ENCODE peak calls at places on chromosomes 11 and 22, in four cellular contexts. S is K562, E is H1, X is GM12878. Z is an unnamed sample.

GRCh38 chr11:125874556-125875124 is 12.8 kb upstream of the HYLS1 start:
- DNase-seq in S (peak), E (peak), X (no peak), Z (peak)

GRCh38 chr11:132655187-132655855 is 877.0 kb downstream of the OPCML start:
- DNase-seq in S (no peak), E (no peak), X (no peak), Z (no peak)

GRCh38 chr11:12389676-12390075 is 12.3 kb downstream of the PARVA start:
- DNase-seq in S (no peak), E (no peak), X (no peak), Z (no peak)

GRCh38 chr11:132623496-132623895 is 908.8 kb downstream of the OPCML start:
- DNase-seq in S (no peak), E (no peak), X (no peak), Z (no peak)

GRCh38 chr11:9315078-9315688 is 790 bp upstream of the TMEM41B start:
- DNase-seq in S (no peak), E (no peak), X (no peak), Z (no peak)

GRCh38 chr22:27094633-27095308 is 437.4 kb downstream of the MIAT start:
- DNase-seq in S (no peak), E (no peak), X (no peak), Z (no peak)

GRCh38 chr22:49734390-49734789 is 93.3 kb downstream of the BRD1 start:
- DNase-seq in S (no peak), E (no peak), X (no peak), Z (no peak)

GRCh38 chr22:33512961-33513360 is 407.3 kb downstream of the LARGE1 start:
- DNase-seq in S (no peak), E (no peak), X (no peak), Z (no peak)

GRCh38 chr22:48258841-48259240 is 1496.4 kb downstream of the TBC1D22A start:
- DNase-seq in S (no peak), E (no peak), X (no peak), Z (no peak)

GRCh38 chr22:17915188-17915587 is 109.2 kb downstream of the MICAL3 start:
- DNase-seq in S (no peak), E (no peak), X (no peak), Z (no peak)

GRCh38 chr11:75174781-75175370 is 24.0 kb downstream of the SLCO2B1 start:
- DNase-seq in S (no peak), E (no peak), X (no peak), Z (no peak)

GRCh38 chr11:127888396-127888795 is 699.0 kb downstream of the ETS1 start:
- DNase-seq in S (no peak), E (no peak), X (no peak), Z (no peak)

GRCh38 chr22:21866821-21867527 is 471 bp downstream of the MAPK1 start:
- DNase-seq in S (peak), E (peak), X (no peak), Z (no peak)

GRCh38 chr11:62980133-62980760 is 4.5 kb downstream of the SLC22A6 start:
- DNase-seq in S (no peak), E (no peak), X (no peak), Z (no peak)

GRCh38 chr11:11425806-11426205 is 72.8 kb upstream of the CSNK2A3 start:
- DNase-seq in S (no peak), E (no peak), X (no peak), Z (no peak)

GRCh38 chr11:110896358-110896757 is 184.1 kb upstream of the ARHGAP20 start:
- DNase-seq in S (no peak), E (no peak), X (no peak), Z (no peak)

DNA sequence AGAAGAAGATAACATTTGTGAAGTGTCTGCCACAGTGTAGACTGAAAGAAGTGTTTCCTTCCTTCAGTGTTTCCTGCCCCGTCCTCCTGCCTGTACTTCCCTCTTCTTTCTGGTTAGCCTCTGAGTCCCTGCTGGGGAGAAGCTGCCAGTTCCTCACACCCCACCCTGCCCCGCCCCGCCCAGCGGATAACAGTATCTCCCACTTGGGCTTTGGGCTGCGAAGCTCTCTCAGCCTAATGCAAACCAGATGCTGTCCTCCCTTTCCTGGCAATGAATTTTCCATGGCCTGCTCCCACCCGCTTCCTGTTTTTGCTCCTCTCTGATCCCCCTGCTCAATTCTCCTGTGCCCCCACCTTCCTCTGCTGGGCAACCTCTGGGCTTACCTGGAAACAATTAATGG is 5.2 kb upstream of the RAB3IL1 start:
- DNase-seq in S (peak), E (peak), X (no peak), Z (no peak)
- TF ChIP-seq EGR1 in S (no peak), E (no peak), X (no peak), Z (no peak)

DNA sequence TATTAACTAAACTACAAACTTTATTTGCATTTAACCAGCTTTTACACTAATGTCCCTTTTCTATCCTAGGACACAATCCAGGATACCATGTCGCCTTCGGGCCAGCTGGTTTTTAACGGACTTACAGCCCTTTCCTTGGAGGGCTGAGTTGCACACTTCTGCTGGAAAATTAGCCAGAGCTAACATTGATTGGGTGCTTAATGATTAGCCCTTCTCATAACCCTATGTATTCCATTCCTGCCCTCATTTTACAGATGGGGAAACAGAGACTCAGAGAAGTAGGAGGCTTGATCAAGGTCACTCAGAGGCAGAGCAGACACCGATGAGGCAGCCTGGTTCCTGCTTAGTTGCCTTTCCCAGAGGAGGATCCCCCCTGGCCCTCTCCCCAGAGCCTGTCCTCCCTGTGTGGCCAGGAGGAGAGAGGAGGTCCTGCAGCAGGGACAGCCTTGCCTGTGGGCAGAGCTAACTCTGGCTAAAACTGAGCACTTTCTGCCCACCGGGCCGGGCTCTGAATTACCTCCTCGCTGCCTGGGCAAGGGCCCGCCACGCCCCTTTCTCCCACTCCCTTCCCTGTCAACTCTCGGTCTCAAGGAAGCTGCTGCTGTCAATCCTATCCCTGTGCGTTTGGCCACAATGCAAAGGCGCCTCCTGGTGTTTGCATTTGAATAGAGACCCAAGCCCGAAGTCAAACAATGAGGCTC is 59.6 kb upstream of the PAX6 start:
- DNase-seq in S (peak), E (peak), X (no peak), Z (peak)
- TF ChIP-seq EGR1 in S (no peak), E (no peak), X (no peak), Z (no peak)

GRCh38 chr11:70445605-70446004 is 47.3 kb downstream of the CTTN start:
- DNase-seq in S (no peak), E (no peak), X (no peak), Z (no peak)

GRCh38 chr11:70445091-70445490 is 46.8 kb downstream of the CTTN start:
- DNase-seq in S (no peak), E (no peak), X (no peak), Z (no peak)

GRCh38 chr11:70454197-70454767 is 56.0 kb downstream of the CTTN start:
- DNase-seq in S (no peak), E (no peak), X (peak), Z (no peak)

GRCh38 chr11:70443043-70444030 is 45.0 kb downstream of the CTTN start:
- DNase-seq in S (no peak), E (no peak), X (no peak), Z (no peak)

GRCh38 chr11:70448983-70449567 is 50.7 kb downstream of the CTTN start:
- DNase-seq in S (peak), E (no peak), X (no peak), Z (peak)
- TF ChIP-seq EGR1 in S (no peak), E (no peak), X (no peak), Z (no peak)

GRCh38 chr11:82703226-82703625 is 30.4 kb downstream of the FAM181B start:
- DNase-seq in S (no peak), E (no peak), X (no peak), Z (no peak)

GRCh38 chr11:82698576-82699352 is 34.9 kb downstream of the FAM181B start:
- DNase-seq in S (no peak), E (no peak), X (no peak), Z (no peak)

GRCh38 chr11:82701847-82702520 is 31.7 kb downstream of the FAM181B start:
- DNase-seq in S (peak), E (peak), X (no peak), Z (peak)

DNA sequence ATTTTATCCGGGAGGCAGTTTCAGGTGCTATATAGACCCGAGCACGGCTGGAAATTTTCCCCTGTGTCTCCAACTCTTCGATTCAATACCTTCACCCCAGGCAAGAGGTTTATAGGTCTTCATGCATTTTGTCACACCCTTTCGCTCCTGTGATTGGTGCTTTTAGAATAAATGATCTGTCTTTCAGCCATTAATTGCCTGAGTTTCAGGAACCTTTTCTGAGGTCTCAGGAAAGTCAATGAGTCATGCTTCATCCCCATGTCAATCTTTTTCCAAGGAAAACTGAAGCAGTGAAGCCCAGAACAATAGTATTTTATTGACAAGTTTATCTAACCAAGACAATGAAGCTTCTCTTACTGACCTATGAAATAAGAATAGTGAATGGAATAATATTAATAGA is 29.9 kb downstream of the FAM181B start:
- DNase-seq in S (no peak), E (no peak), X (no peak), Z (no peak)
- TF ChIP-seq EGR1 in S (no peak), E (no peak), X (no peak), Z (no peak)